ENCODE peak calls at places on chromosomes 2 and 18, in ten cellular contexts. One of them, this sample, is unnamed.

GRCh38 chr2:218642786-218643185 is 16.6 kb downstream of the ZNF142 start:
- DNase-seq in stomach: no peak
- DNase-seq in endodermal cell: no peak
- DNase-seq in heart right ventricle: no peak
- DNase-seq in colonic mucosa: no peak
- DNase-seq in psoas muscle: no peak
- DNase-seq in breast epithelium: no peak
- DNase-seq in SJCRH30: no peak
- DNase-seq in neural progenitor cell: no peak
- DNase-seq in fibroblast of lung: no peak
- DNase-seq in this sample: no peak

GRCh38 chr2:108825254-108825653 is 38.7 kb downstream of the CCDC138 start:
- DNase-seq in heart right ventricle: no peak
- DNase-seq in breast epithelium: no peak
- DNase-seq in SJCRH30: no peak
- DNase-seq in fibroblast of lung: peak; percentile 34
- DNase-seq in colonic mucosa: no peak
- DNase-seq in psoas muscle: no peak
- DNase-seq in stomach: no peak
- DNase-seq in endodermal cell: no peak
- DNase-seq in neural progenitor cell: no peak
- DNase-seq in this sample: no peak

GRCh38 chr2:106094101-106094860 is 99.8 kb downstream of the UXS1 start:
- DNase-seq in fibroblast of lung: no peak
- DNase-seq in colonic mucosa: no peak
- DNase-seq in stomach: no peak
- DNase-seq in endodermal cell: peak; percentile 17
- DNase-seq in breast epithelium: no peak
- DNase-seq in neural progenitor cell: no peak
- DNase-seq in psoas muscle: no peak
- DNase-seq in heart right ventricle: no peak
- DNase-seq in SJCRH30: no peak
- DNase-seq in this sample: no peak

GRCh38 chr18:23703057-23703986 is 14.1 kb downstream of the LAMA3 start:
- DNase-seq in heart right ventricle: peak; percentile 29
- DNase-seq in SJCRH30: peak; percentile 35
- DNase-seq in breast epithelium: no peak
- DNase-seq in psoas muscle: no peak
- DNase-seq in colonic mucosa: peak; percentile 36
- DNase-seq in neural progenitor cell: peak; percentile 49
- DNase-seq in stomach: no peak
- DNase-seq in fibroblast of lung: peak; percentile 77
- DNase-seq in endodermal cell: no peak
- DNase-seq in this sample: peak; percentile 13

GRCh38 chr2:4588606-4589005 is 885.2 kb downstream of the DCDC2C start:
- DNase-seq in colonic mucosa: no peak
- DNase-seq in breast epithelium: no peak
- DNase-seq in fibroblast of lung: no peak
- DNase-seq in psoas muscle: no peak
- DNase-seq in SJCRH30: no peak
- DNase-seq in endodermal cell: no peak
- DNase-seq in stomach: no peak
- DNase-seq in heart right ventricle: no peak
- DNase-seq in neural progenitor cell: no peak
- DNase-seq in this sample: no peak

GRCh38 chr18:55861266-55861665 is 273.3 kb upstream of the TCF4 start:
- DNase-seq in SJCRH30: peak; percentile 19
- DNase-seq in stomach: no peak
- DNase-seq in psoas muscle: no peak
- DNase-seq in endodermal cell: peak; percentile 75
- DNase-seq in colonic mucosa: no peak
- DNase-seq in neural progenitor cell: peak; percentile 49
- DNase-seq in fibroblast of lung: peak; percentile 60
- DNase-seq in breast epithelium: no peak
- DNase-seq in heart right ventricle: no peak
- DNase-seq in this sample: peak; percentile 22

GRCh38 chr18:5630766-5631413 is 87.1 kb upstream of the EPB41L3 start:
- DNase-seq in psoas muscle: no peak
- DNase-seq in breast epithelium: no peak
- DNase-seq in colonic mucosa: no peak
- DNase-seq in heart right ventricle: peak; percentile 59
- DNase-seq in neural progenitor cell: no peak
- DNase-seq in SJCRH30: no peak
- DNase-seq in fibroblast of lung: peak; percentile 66
- DNase-seq in endodermal cell: no peak
- DNase-seq in stomach: no peak
- DNase-seq in this sample: no peak

GRCh38 chr18:61797691-61798590 is 94.9 kb downstream of the RNF152 start:
- DNase-seq in endodermal cell: no peak
- DNase-seq in SJCRH30: no peak
- DNase-seq in colonic mucosa: no peak
- DNase-seq in neural progenitor cell: no peak
- DNase-seq in breast epithelium: no peak
- DNase-seq in heart right ventricle: no peak
- DNase-seq in stomach: no peak
- DNase-seq in psoas muscle: no peak
- DNase-seq in fibroblast of lung: no peak
- DNase-seq in this sample: no peak

GRCh38 chr2:82837588-82838304 is 1621.3 kb downstream of the SUCLG1 start:
- DNase-seq in breast epithelium: no peak
- DNase-seq in endodermal cell: no peak
- DNase-seq in fibroblast of lung: peak; percentile 95
- DNase-seq in SJCRH30: peak; percentile 38
- DNase-seq in neural progenitor cell: no peak
- DNase-seq in colonic mucosa: no peak
- DNase-seq in stomach: no peak
- DNase-seq in heart right ventricle: no peak
- DNase-seq in psoas muscle: no peak
- DNase-seq in this sample: no peak

GRCh38 chr2:220275454-220275853 is 648.0 kb downstream of the SLC4A3 start:
- DNase-seq in fibroblast of lung: no peak
- DNase-seq in endodermal cell: no peak
- DNase-seq in psoas muscle: no peak
- DNase-seq in neural progenitor cell: no peak
- DNase-seq in breast epithelium: no peak
- DNase-seq in SJCRH30: no peak
- DNase-seq in colonic mucosa: no peak
- DNase-seq in heart right ventricle: no peak
- DNase-seq in stomach: no peak
- DNase-seq in this sample: no peak

GRCh38 chr2:67878743-67879142 is 184.1 kb downstream of the C1D start:
- DNase-seq in fibroblast of lung: no peak
- DNase-seq in stomach: no peak
- DNase-seq in SJCRH30: no peak
- DNase-seq in psoas muscle: no peak
- DNase-seq in endodermal cell: no peak
- DNase-seq in colonic mucosa: no peak
- DNase-seq in heart right ventricle: no peak
- DNase-seq in neural progenitor cell: no peak
- DNase-seq in breast epithelium: no peak
- DNase-seq in this sample: no peak

DNA sequence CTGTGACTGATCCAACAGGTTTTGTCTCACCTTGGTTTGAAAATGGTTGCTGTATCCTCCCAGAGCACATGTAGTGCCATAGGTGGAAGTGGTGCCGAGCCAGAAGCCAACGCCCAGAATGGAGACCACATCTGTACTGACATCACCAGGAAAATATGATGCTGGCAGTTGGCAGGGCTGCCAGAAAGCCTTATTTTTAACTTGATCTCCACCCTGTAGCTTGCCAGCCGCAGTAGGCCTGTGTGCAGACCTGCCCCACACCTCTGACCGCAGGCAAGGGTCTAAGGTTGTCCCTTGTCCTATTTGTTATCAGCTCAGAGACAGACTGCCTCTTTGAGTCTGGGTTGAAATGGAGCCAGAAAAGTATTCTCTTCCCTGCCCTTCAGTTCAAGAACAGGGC is 123.5 kb upstream of the EML6 start:
- DNase-seq in stomach: peak; percentile 75
- DNase-seq in neural progenitor cell: no peak
- DNase-seq in breast epithelium: peak; percentile 67
- DNase-seq in SJCRH30: no peak
- DNase-seq in psoas muscle: peak; percentile 54
- DNase-seq in colonic mucosa: peak; percentile 76
- DNase-seq in fibroblast of lung: peak; percentile 31
- DNase-seq in endodermal cell: no peak
- DNase-seq in heart right ventricle: peak; percentile 74
- DNase-seq in this sample: no peak
- H3K4me1 ChIP-seq in stomach: peaks cover 99% of the 10 kb centered on the region
- H3K4me1 ChIP-seq in neural progenitor cell: peaks cover 12% of the 10 kb centered on the region
- H3K4me1 ChIP-seq in breast epithelium: peaks cover 24% of the 10 kb centered on the region
- H3K4me1 ChIP-seq in SJCRH30: no peaks in the 10 kb centered on the region
- H3K4me1 ChIP-seq in psoas muscle: peaks cover 98% of the 10 kb centered on the region
- H3K4me1 ChIP-seq in colonic mucosa: peaks cover 48% of the 10 kb centered on the region
- H3K4me1 ChIP-seq in fibroblast of lung: peaks cover 17% of the 10 kb centered on the region
- H3K4me1 ChIP-seq in endodermal cell: peaks cover 19% of the 10 kb centered on the region
- H3K4me1 ChIP-seq in heart right ventricle: peaks cover 99% of the 10 kb centered on the region
- H3K4me1 ChIP-seq in this sample: peaks cover 5% of the 10 kb centered on the region

GRCh38 chr2:5913729-5914390 is 221.7 kb downstream of the SOX11 start:
- DNase-seq in fibroblast of lung: no peak
- DNase-seq in neural progenitor cell: no peak
- DNase-seq in heart right ventricle: no peak
- DNase-seq in colonic mucosa: no peak
- DNase-seq in breast epithelium: no peak
- DNase-seq in psoas muscle: no peak
- DNase-seq in SJCRH30: no peak
- DNase-seq in endodermal cell: peak; percentile 58
- DNase-seq in stomach: no peak
- DNase-seq in this sample: no peak

GRCh38 chr2:5915926-5916325 is 223.7 kb downstream of the SOX11 start:
- DNase-seq in heart right ventricle: peak; percentile 22
- DNase-seq in fibroblast of lung: peak; percentile 44
- DNase-seq in SJCRH30: peak; percentile 80
- DNase-seq in endodermal cell: peak; percentile 93
- DNase-seq in neural progenitor cell: peak; percentile 48
- DNase-seq in breast epithelium: peak; percentile 57
- DNase-seq in colonic mucosa: no peak
- DNase-seq in stomach: peak; percentile 67
- DNase-seq in psoas muscle: no peak
- DNase-seq in this sample: peak; percentile 37

GRCh38 chr2:5914831-5915611 is 222.8 kb downstream of the SOX11 start:
- DNase-seq in neural progenitor cell: peak; percentile 73
- DNase-seq in SJCRH30: peak; percentile 74
- DNase-seq in psoas muscle: peak; percentile 23
- DNase-seq in heart right ventricle: peak; percentile 62
- DNase-seq in fibroblast of lung: peak; percentile 78
- DNase-seq in stomach: no peak
- DNase-seq in colonic mucosa: no peak
- DNase-seq in breast epithelium: no peak
- DNase-seq in endodermal cell: peak; percentile 90
- DNase-seq in this sample: peak; percentile 41

GRCh38 chr2:5908030-5908429 is 215.8 kb downstream of the SOX11 start:
- DNase-seq in endodermal cell: no peak
- DNase-seq in heart right ventricle: no peak
- DNase-seq in colonic mucosa: no peak
- DNase-seq in psoas muscle: no peak
- DNase-seq in breast epithelium: no peak
- DNase-seq in SJCRH30: no peak
- DNase-seq in stomach: no peak
- DNase-seq in fibroblast of lung: no peak
- DNase-seq in neural progenitor cell: no peak
- DNase-seq in this sample: no peak

DNA sequence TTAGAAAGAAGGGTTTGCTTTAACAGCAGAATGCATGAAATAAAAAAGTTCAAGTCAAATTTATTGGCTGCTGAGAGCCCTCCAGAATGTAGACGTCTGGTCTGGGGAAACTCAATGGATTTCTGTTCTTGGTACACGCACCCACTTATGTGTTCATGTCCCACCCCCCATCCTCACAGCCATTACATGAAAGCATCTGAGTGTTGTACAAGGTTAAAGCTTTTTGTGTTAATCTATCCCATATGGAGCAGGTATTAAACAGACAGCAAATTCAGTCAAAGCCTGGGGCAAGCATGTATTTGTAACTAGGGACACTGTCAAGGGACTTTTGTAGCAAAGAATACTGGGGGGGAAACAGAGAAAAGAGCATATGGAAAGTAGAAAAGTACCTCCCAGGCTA is 219.6 kb downstream of the SOX11 start:
- DNase-seq in colonic mucosa: no peak
- DNase-seq in heart right ventricle: no peak
- DNase-seq in breast epithelium: no peak
- DNase-seq in endodermal cell: no peak
- DNase-seq in neural progenitor cell: no peak
- DNase-seq in SJCRH30: no peak
- DNase-seq in psoas muscle: no peak
- DNase-seq in stomach: no peak
- DNase-seq in fibroblast of lung: no peak
- DNase-seq in this sample: no peak
- H3K9me3 ChIP-seq in colonic mucosa: no peaks in the 10 kb centered on the region
- H3K9me3 ChIP-seq in heart right ventricle: no peaks in the 10 kb centered on the region
- H3K9me3 ChIP-seq in breast epithelium: no peaks in the 10 kb centered on the region
- H3K9me3 ChIP-seq in endodermal cell: no peaks in the 10 kb centered on the region
- H3K9me3 ChIP-seq in neural progenitor cell: no peaks in the 10 kb centered on the region
- H3K9me3 ChIP-seq in SJCRH30: no peaks in the 10 kb centered on the region
- H3K9me3 ChIP-seq in psoas muscle: no peaks in the 10 kb centered on the region
- H3K9me3 ChIP-seq in stomach: no peaks in the 10 kb centered on the region
- H3K9me3 ChIP-seq in fibroblast of lung: no peaks in the 10 kb centered on the region
- H3K9me3 ChIP-seq in this sample: no peaks in the 10 kb centered on the region

GRCh38 chr2:128492966-128493811 is 174.5 kb upstream of the HS6ST1 start:
- DNase-seq in heart right ventricle: no peak
- DNase-seq in stomach: peak; percentile 8
- DNase-seq in endodermal cell: peak; percentile 61
- DNase-seq in psoas muscle: no peak
- DNase-seq in colonic mucosa: no peak
- DNase-seq in neural progenitor cell: no peak
- DNase-seq in SJCRH30: no peak
- DNase-seq in fibroblast of lung: no peak
- DNase-seq in breast epithelium: no peak
- DNase-seq in this sample: no peak
- H3K4me1 ChIP-seq in heart right ventricle: no peaks in the 10 kb centered on the region
- H3K4me1 ChIP-seq in stomach: peaks cover 9% of the 10 kb centered on the region
- H3K4me1 ChIP-seq in endodermal cell: peaks cover 14% of the 10 kb centered on the region
- H3K4me1 ChIP-seq in psoas muscle: no peaks in the 10 kb centered on the region
- H3K4me1 ChIP-seq in colonic mucosa: no peaks in the 10 kb centered on the region
- H3K4me1 ChIP-seq in neural progenitor cell: peaks cover 17% of the 10 kb centered on the region
- H3K4me1 ChIP-seq in SJCRH30: peaks cover under 1% of the 10 kb centered on the region
- H3K4me1 ChIP-seq in fibroblast of lung: no peaks in the 10 kb centered on the region
- H3K4me1 ChIP-seq in breast epithelium: peaks cover 4% of the 10 kb centered on the region
- H3K4me1 ChIP-seq in this sample: no peaks in the 10 kb centered on the region

GRCh38 chr18:71105994-71106546 is 817.2 kb downstream of the SOCS6 start:
- DNase-seq in fibroblast of lung: no peak
- DNase-seq in colonic mucosa: no peak
- DNase-seq in SJCRH30: no peak
- DNase-seq in psoas muscle: no peak
- DNase-seq in endodermal cell: no peak
- DNase-seq in heart right ventricle: no peak
- DNase-seq in stomach: no peak
- DNase-seq in breast epithelium: no peak
- DNase-seq in neural progenitor cell: no peak
- DNase-seq in this sample: no peak
- H3K9me3 ChIP-seq in fibroblast of lung: no peaks in the 10 kb centered on the region
- H3K9me3 ChIP-seq in colonic mucosa: no peaks in the 10 kb centered on the region
- H3K9me3 ChIP-seq in SJCRH30: no peaks in the 10 kb centered on the region
- H3K9me3 ChIP-seq in psoas muscle: no peaks in the 10 kb centered on the region
- H3K9me3 ChIP-seq in endodermal cell: peaks cover 45% of the 10 kb centered on the region
- H3K9me3 ChIP-seq in heart right ventricle: no peaks in the 10 kb centered on the region
- H3K9me3 ChIP-seq in stomach: no peaks in the 10 kb centered on the region
- H3K9me3 ChIP-seq in breast epithelium: no peaks in the 10 kb centered on the region
- H3K9me3 ChIP-seq in neural progenitor cell: no peaks in the 10 kb centered on the region
- H3K9me3 ChIP-seq in this sample: no peaks in the 10 kb centered on the region